ENCODE peak calls at places on chromosomes 2 and 18, in eight cellular contexts. C, X, H, D, Q, A, M and B are unnamed samples.

GRCh38 chr2:1698188-1698945 is 45.9 kb downstream of the PXDN start:
- DNase-seq in C (no peak), H (no peak), D (no peak), M (no peak), Q (no peak), X (no peak), A (no peak), B (no peak)

GRCh38 chr2:147500819-147501395 is 343.9 kb upstream of the ACVR2A start:
- DNase-seq in Q (no peak), C (no peak), M (no peak), A (no peak), X (no peak), D (no peak), H (no peak), B (no peak)

GRCh38 chr18:58396144-58396543 is 232.7 kb downstream of the ALPK2 start:
- DNase-seq in H (no peak), X (no peak), A (no peak), Q (no peak), M (no peak), D (no peak), C (no peak), B (no peak)

GRCh38 chr2:39228413-39229209 is 15.2 kb downstream of the CDKL4 start:
- DNase-seq in A (no peak), M (no peak), C (no peak), D (peak), H (no peak), X (peak), Q (no peak), B (no peak)

GRCh38 chr18:6370886-6371635 is 43.6 kb downstream of the L3MBTL4 start:
- DNase-seq in D (no peak), A (no peak), C (no peak), H (peak), Q (no peak), M (no peak), X (no peak), B (no peak)

GRCh38 chr2:168194784-168195522 is 52.4 kb downstream of the STK39 start:
- DNase-seq in C (no peak), X (no peak), H (no peak), A (no peak), D (no peak), Q (peak), M (peak), B (no peak)

GRCh38 chr2:46026431-46026830 is 270.8 kb upstream of the EPAS1 start:
- DNase-seq in X (no peak), M (no peak), D (no peak), C (no peak), H (no peak), Q (no peak), A (no peak), B (no peak)

GRCh38 chr2:183032200-183032794 is 6.0 kb downstream of the NCKAP1 start:
- DNase-seq in M (no peak), D (no peak), X (no peak), H (no peak), C (no peak), Q (no peak), A (no peak), B (peak)

GRCh38 chr2:157174321-157174720 is 83.2 kb upstream of the GALNT5 start:
- DNase-seq in M (no peak), X (no peak), A (no peak), D (no peak), H (no peak), Q (no peak), C (no peak), B (no peak)

GRCh38 chr2:232538671-232539070 is 821 bp upstream of the CHRNG start:
- DNase-seq in A (no peak), Q (no peak), C (no peak), D (no peak), X (no peak), H (no peak), M (no peak), B (no peak)

GRCh38 chr2:163553601-163554000 is 182.2 kb downstream of the FIGN start:
- DNase-seq in Q (no peak), C (no peak), X (no peak), A (no peak), M (no peak), D (no peak), H (peak), B (no peak)

GRCh38 chr2:120849278-120849677 is 113.6 kb downstream of the GLI2 start:
- DNase-seq in X (no peak), A (no peak), C (no peak), H (no peak), D (no peak), M (no peak), Q (no peak), B (no peak)

GRCh38 chr2:170092475-170092874 is 85.5 kb upstream of the MYO3B start:
- DNase-seq in D (no peak), H (no peak), M (no peak), Q (no peak), A (no peak), C (no peak), X (no peak), B (no peak)

GRCh38 chr2:100124746-100125145 is 17.6 kb downstream of the AFF3 start:
- DNase-seq in D (no peak), C (no peak), X (no peak), H (no peak), Q (no peak), M (no peak), A (no peak), B (no peak)